ENCODE peak calls at places on chromosomes 12 and 14, in four cellular contexts. I, O, N and M are unnamed samples.

GRCh38 chr14:25518347-25518746 is 468.4 kb upstream of the STXBP6 start:
- DNase-seq in N (no peak), I (no peak), O (no peak), M (no peak)

GRCh38 chr14:31449971-31450610 is 7.2 kb downstream of the DTD2 start:
- DNase-seq in N (peak), I (no peak), O (peak), M (no peak)

GRCh38 chr14:104968153-104968527 is 10.0 kb downstream of the AHNAK2 start:
- DNase-seq in I (no peak), N (peak), O (no peak), M (no peak)

GRCh38 chr14:75283162-75283883 is 4.7 kb downstream of the FOS start:
- DNase-seq in O (no peak), I (no peak), N (peak), M (no peak)

GRCh38 chr14:93160353-93160801 is 24.3 kb downstream of the MOAP1 start:
- DNase-seq in O (peak), I (no peak), N (peak), M (no peak)

GRCh38 chr14:83133986-83134664 is 1600.5 kb upstream of the SEL1L start:
- DNase-seq in O (no peak), N (no peak), I (no peak), M (no peak)

GRCh38 chr14:92121207-92121669 is 268 bp downstream of the NDUFB1 start:
- DNase-seq in I (no peak), N (peak), O (peak), M (no peak)

GRCh38 chr12:51391047-51391837 is at the start of gene GALNT6:
- DNase-seq in O (peak), N (peak), I (no peak), M (no peak)

GRCh38 chr14:36521598-36522345 is 1.7 kb upstream of the NKX2-1 start:
- DNase-seq in O (no peak), I (no peak), N (no peak), M (no peak)

GRCh38 chr12:42484996-42485395 is 104.5 kb downstream of the PRICKLE1 start:
- DNase-seq in O (no peak), I (no peak), N (no peak), M (no peak)

GRCh38 chr12:112419269-112420133 is 754 bp downstream of the PTPN11 start:
- DNase-seq in N (peak), I (peak), O (peak), M (peak)

GRCh38 chr14:62629070-62629580 is 416.1 kb downstream of the KCNH5 start:
- DNase-seq in N (no peak), O (no peak), I (no peak), M (no peak)

GRCh38 chr12:104788848-104789271 is 169.2 kb downstream of the SLC41A2 start:
- DNase-seq in I (no peak), O (no peak), N (no peak), M (no peak)

GRCh38 chr12:2582631-2583616 is 211.8 kb upstream of the FKBP4 start:
- DNase-seq in O (peak), I (no peak), N (peak), M (no peak)

GRCh38 chr12:132429122-132429931 is 60.6 kb upstream of the FBRSL1 start:
- DNase-seq in N (no peak), O (no peak), I (no peak), M (no peak)

GRCh38 chr14:86999076-86999475 is 993.9 kb downstream of the GALC start:
- DNase-seq in O (no peak), N (peak), I (no peak), M (peak)

GRCh38 chr14:90626550-90626949 is 189.7 kb downstream of the TTC7B start:
- DNase-seq in I (no peak), O (no peak), N (no peak), M (no peak)

GRCh38 chr14:73245401-73246325 is 8.4 kb downstream of the PAPLN start:
- DNase-seq in N (peak), I (no peak), O (peak), M (no peak)

GRCh38 chr12:64304571-64304970 is 82.5 kb upstream of the KICS2 start:
- DNase-seq in O (no peak), I (no peak), N (no peak), M (no peak)

GRCh38 chr12:123271182-123271491 is 519 bp downstream of the CDK2AP1 start:
- DNase-seq in I (no peak), O (peak), N (peak), M (no peak)

GRCh38 chr12:100058482-100059029 is 73.8 kb upstream of the ANKS1B start:
- DNase-seq in O (peak), I (peak), N (peak), M (peak)

GRCh38 chr12:128914908-128915563 is 61.8 kb downstream of the GLT1D1 start:
- DNase-seq in I (no peak), O (peak), N (no peak), M (no peak)

GRCh38 chr12:88723219-88723618 is 142.9 kb upstream of the KITLG start:
- DNase-seq in O (no peak), N (no peak), I (no peak), M (no peak)

GRCh38 chr14:74207943-74208342 is 31.3 kb upstream of the VSX2 start:
- DNase-seq in N (no peak), I (no peak), O (no peak), M (no peak)

GRCh38 chr12:47819902-47820630 is at the start of gene HDAC7:
- DNase-seq in O (peak), N (peak), I (no peak), M (peak)

GRCh38 chr12:71766202-71766601 is 11.5 kb downstream of the RAB21 start:
- DNase-seq in I (no peak), N (no peak), O (no peak), M (no peak)

GRCh38 chr12:5656836-5657235 is 224.9 kb downstream of the NTF3 start:
- DNase-seq in I (no peak), N (no peak), O (no peak), M (no peak)

GRCh38 chr14:60505448-60505847 is 3.5 kb upstream of the SIX6 start:
- DNase-seq in O (no peak), N (no peak), I (no peak), M (no peak)

GRCh38 chr12:122659579-122659978 is 43.6 kb downstream of the HCAR2 start:
- DNase-seq in I (no peak), N (no peak), O (no peak), M (no peak)

GRCh38 chr12:70724444-70724843 is 87.2 kb upstream of the PTPRB start:
- DNase-seq in N (peak), I (no peak), O (peak), M (no peak)

GRCh38 chr12:85835810-85836715 is at the start of gene RASSF9:
- DNase-seq in O (peak), N (peak), I (peak), M (peak)

GRCh38 chr12:124273630-124274029 is 21.3 kb upstream of the RFLNA start:
- DNase-seq in O (peak), N (peak), I (no peak), M (no peak)

GRCh38 chr12:117047810-117048584 is 51.2 kb downstream of the TESC start:
- DNase-seq in O (no peak), N (peak), I (peak), M (peak)

GRCh38 chr14:68270342-68270741 is 450.8 kb downstream of the RAD51B start:
- DNase-seq in I (no peak), N (no peak), O (no peak), M (no peak)

GRCh38 chr12:76790564-76791552 is 26.9 kb downstream of the ZDHHC17 start:
- DNase-seq in N (peak), O (peak), I (no peak), M (no peak)
- TF ChIP-seq CTCF in N (peak), O (peak), I (peak), M (peak)

DNA sequence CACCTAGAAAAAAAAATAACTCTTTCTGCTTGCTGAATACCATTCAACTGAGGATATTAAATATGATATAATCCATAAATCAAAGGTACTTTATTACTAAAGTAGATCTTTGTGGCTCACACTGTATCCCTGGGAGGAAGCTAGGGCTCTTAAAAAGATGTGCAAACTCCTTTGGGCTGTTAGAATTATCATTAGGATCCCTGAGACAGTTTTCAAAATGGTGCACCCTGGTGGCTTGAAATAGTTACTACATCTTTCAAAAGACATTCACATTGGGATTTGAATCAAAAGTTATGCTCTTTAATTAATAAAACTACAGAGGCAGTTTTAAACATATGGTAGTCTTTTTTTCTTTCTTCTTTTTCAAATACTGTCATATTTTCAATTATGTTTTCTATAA is 228.5 kb upstream of the G2E3 start:
- DNase-seq in I (no peak), O (no peak), N (no peak), M (no peak)
- TF ChIP-seq CTCF in I (peak), O (peak), N (peak), M (peak)

GRCh38 chr14:77151918-77152588 is 10.5 kb upstream of the ZDHHC22 start:
- DNase-seq in O (peak), I (no peak), N (peak), M (no peak)
- TF ChIP-seq CTCF in O (no peak), I (peak), N (peak), M (no peak)

GRCh38 chr12:52542157-52542556 is 10.8 kb downstream of the KRT71 start:
- DNase-seq in I (no peak), N (no peak), O (no peak), M (no peak)
- TF ChIP-seq CTCF in I (no peak), N (no peak), O (no peak), M (no peak)

GRCh38 chr12:27975222-27976136 is 2.9 kb upstream of the PTHLH start:
- DNase-seq in O (no peak), I (no peak), N (peak), M (no peak)
- TF ChIP-seq CTCF in O (no peak), I (no peak), N (no peak), M (no peak)

GRCh38 chr14:84809158-84809557 is 720.8 kb upstream of the FLRT2 start:
- DNase-seq in O (no peak), N (no peak), I (no peak), M (no peak)
- TF ChIP-seq CTCF in O (no peak), N (no peak), I (no peak), M (no peak)

GRCh38 chr12:94208433-94208921 is 60.1 kb downstream of the PLXNC1 start:
- DNase-seq in N (no peak), I (no peak), O (peak), M (no peak)
- TF ChIP-seq CTCF in N (no peak), I (no peak), O (no peak), M (no peak)

DNA sequence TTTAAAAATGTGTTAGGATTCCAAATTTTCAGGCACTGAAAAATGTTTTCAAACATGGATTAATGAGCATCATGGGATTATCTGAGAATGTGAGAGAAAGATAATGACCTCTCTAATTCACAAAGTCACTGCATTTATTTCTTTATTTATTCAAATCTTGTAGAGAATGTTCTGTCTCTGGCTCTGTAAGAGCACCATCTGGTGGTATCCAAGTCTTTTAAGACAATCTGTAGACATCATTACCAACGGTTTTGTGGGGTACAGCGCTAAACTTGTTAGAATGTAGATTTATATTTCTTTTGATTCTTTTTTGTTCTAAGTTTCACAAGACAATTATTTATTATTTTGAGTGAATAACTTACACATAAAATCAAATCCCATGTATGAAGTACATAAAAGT is 956.0 kb upstream of the NOVA1 start:
- DNase-seq in I (no peak), O (no peak), N (no peak), M (no peak)
- TF ChIP-seq CTCF in I (no peak), O (no peak), N (peak), M (no peak)